ENCODE peak calls at places on chromosomes 13 and 19, in eight cellular contexts. One of them, this sample, is unnamed.

GRCh38 chr13:32676242-32676641 is 90.0 kb downstream of the PDS5B start:
- DNase-seq in RWPE1: no peak
- DNase-seq in AG04450: no peak
- DNase-seq in AG09319: no peak
- DNase-seq in fibroblast of lung: no peak
- DNase-seq in fibroblast of villous mesenchyme: no peak
- DNase-seq in neural progenitor cell: no peak
- DNase-seq in breast epithelium: no peak
- DNase-seq in this sample: no peak

GRCh38 chr19:34787059-34787824 is 14.2 kb upstream of the ZNF599 start:
- DNase-seq in RWPE1: no peak
- DNase-seq in AG04450: no peak
- DNase-seq in AG09319: no peak
- DNase-seq in fibroblast of lung: no peak
- DNase-seq in fibroblast of villous mesenchyme: no peak
- DNase-seq in neural progenitor cell: no peak
- DNase-seq in breast epithelium: no peak
- DNase-seq in this sample: no peak

GRCh38 chr13:71864981-71865857 is 1.8 kb downstream of the DACH1 start:
- DNase-seq in RWPE1: no peak
- DNase-seq in AG04450: no peak
- DNase-seq in AG09319: no peak
- DNase-seq in fibroblast of lung: peak; percentile 51
- DNase-seq in fibroblast of villous mesenchyme: peak; percentile 11
- DNase-seq in neural progenitor cell: peak; percentile 68
- DNase-seq in breast epithelium: no peak
- DNase-seq in this sample: no peak

GRCh38 chr13:49220035-49220855 is at the start of gene MLNR:
- DNase-seq in RWPE1: no peak
- DNase-seq in AG04450: no peak
- DNase-seq in AG09319: no peak
- DNase-seq in fibroblast of lung: peak; percentile 33
- DNase-seq in fibroblast of villous mesenchyme: peak; percentile 47
- DNase-seq in neural progenitor cell: peak; percentile 76
- DNase-seq in breast epithelium: no peak
- DNase-seq in this sample: no peak

GRCh38 chr19:11587973-11588631 is 9.2 kb upstream of the ZNF627 start:
- DNase-seq in RWPE1: no peak
- DNase-seq in AG04450: no peak
- DNase-seq in AG09319: no peak
- DNase-seq in fibroblast of lung: no peak
- DNase-seq in fibroblast of villous mesenchyme: no peak
- DNase-seq in neural progenitor cell: no peak
- DNase-seq in breast epithelium: no peak
- DNase-seq in this sample: no peak

GRCh38 chr19:38692458-38693379 is 45.3 kb downstream of the ACTN4 start:
- DNase-seq in RWPE1: no peak
- DNase-seq in AG04450: no peak
- DNase-seq in AG09319: no peak
- DNase-seq in fibroblast of lung: no peak
- DNase-seq in fibroblast of villous mesenchyme: no peak
- DNase-seq in neural progenitor cell: peak; percentile 22
- DNase-seq in breast epithelium: no peak
- DNase-seq in this sample: no peak

GRCh38 chr13:95516492-95516891 is 36.0 kb upstream of the CLDN10 start:
- DNase-seq in RWPE1: no peak
- DNase-seq in AG04450: no peak
- DNase-seq in AG09319: no peak
- DNase-seq in fibroblast of lung: no peak
- DNase-seq in fibroblast of villous mesenchyme: no peak
- DNase-seq in neural progenitor cell: no peak
- DNase-seq in breast epithelium: no peak
- DNase-seq in this sample: no peak

GRCh38 chr13:51825165-51825592 is 19.8 kb downstream of the TMEM272 start:
- DNase-seq in RWPE1: no peak
- DNase-seq in AG04450: no peak
- DNase-seq in AG09319: no peak
- DNase-seq in fibroblast of lung: no peak
- DNase-seq in fibroblast of villous mesenchyme: peak; percentile 57
- DNase-seq in neural progenitor cell: no peak
- DNase-seq in breast epithelium: no peak
- DNase-seq in this sample: peak; percentile 46

GRCh38 chr13:106262886-106263285 is 272.6 kb downstream of the EFNB2 start:
- DNase-seq in RWPE1: no peak
- DNase-seq in AG04450: no peak
- DNase-seq in AG09319: no peak
- DNase-seq in fibroblast of lung: no peak
- DNase-seq in fibroblast of villous mesenchyme: no peak
- DNase-seq in neural progenitor cell: no peak
- DNase-seq in breast epithelium: no peak
- DNase-seq in this sample: no peak

GRCh38 chr13:33252103-33252502 is 33.5 kb downstream of the STARD13 start:
- DNase-seq in RWPE1: no peak
- DNase-seq in AG04450: no peak
- DNase-seq in AG09319: no peak
- DNase-seq in fibroblast of lung: no peak
- DNase-seq in fibroblast of villous mesenchyme: no peak
- DNase-seq in neural progenitor cell: no peak
- DNase-seq in breast epithelium: no peak
- DNase-seq in this sample: no peak

GRCh38 chr13:29925457-29925856 is 75.0 kb upstream of the UBL3 start:
- DNase-seq in RWPE1: peak; percentile 60
- DNase-seq in AG04450: no peak
- DNase-seq in AG09319: peak; percentile 75
- DNase-seq in fibroblast of lung: peak; percentile 90
- DNase-seq in fibroblast of villous mesenchyme: peak; percentile 86
- DNase-seq in neural progenitor cell: no peak
- DNase-seq in breast epithelium: peak; percentile 92
- DNase-seq in this sample: peak; percentile 69

GRCh38 chr13:78820541-78820940 is 161.6 kb upstream of the OBI1 start:
- DNase-seq in RWPE1: no peak
- DNase-seq in AG04450: no peak
- DNase-seq in AG09319: no peak
- DNase-seq in fibroblast of lung: no peak
- DNase-seq in fibroblast of villous mesenchyme: no peak
- DNase-seq in neural progenitor cell: peak; percentile 25
- DNase-seq in breast epithelium: no peak
- DNase-seq in this sample: no peak

GRCh38 chr13:51934461-51935087 is 72.8 kb downstream of the CCDC70 start:
- DNase-seq in RWPE1: no peak
- DNase-seq in AG04450: no peak
- DNase-seq in AG09319: no peak
- DNase-seq in fibroblast of lung: no peak
- DNase-seq in fibroblast of villous mesenchyme: no peak
- DNase-seq in neural progenitor cell: no peak
- DNase-seq in breast epithelium: no peak
- DNase-seq in this sample: no peak

GRCh38 chr13:114235697-114236096 is 1.0 kb downstream of the CDC16 start:
- DNase-seq in RWPE1: no peak
- DNase-seq in AG04450: no peak
- DNase-seq in AG09319: no peak
- DNase-seq in fibroblast of lung: no peak
- DNase-seq in fibroblast of villous mesenchyme: peak; percentile 11
- DNase-seq in neural progenitor cell: peak; percentile 31
- DNase-seq in breast epithelium: no peak
- DNase-seq in this sample: no peak

GRCh38 chr19:38429055-38429810 is 3.2 kb upstream of the RASGRP4 start:
- DNase-seq in RWPE1: no peak
- DNase-seq in AG04450: no peak
- DNase-seq in AG09319: no peak
- DNase-seq in fibroblast of lung: no peak
- DNase-seq in fibroblast of villous mesenchyme: no peak
- DNase-seq in neural progenitor cell: no peak
- DNase-seq in breast epithelium: no peak
- DNase-seq in this sample: no peak

GRCh38 chr13:41548031-41548430 is 90.7 kb downstream of the RGCC start:
- DNase-seq in RWPE1: no peak
- DNase-seq in AG04450: no peak
- DNase-seq in AG09319: no peak
- DNase-seq in fibroblast of lung: no peak
- DNase-seq in fibroblast of villous mesenchyme: no peak
- DNase-seq in neural progenitor cell: no peak
- DNase-seq in breast epithelium: no peak
- DNase-seq in this sample: no peak

GRCh38 chr19:43720936-43721335 is 5.1 kb downstream of the IRGC start:
- DNase-seq in RWPE1: no peak
- DNase-seq in AG04450: no peak
- DNase-seq in AG09319: no peak
- DNase-seq in fibroblast of lung: no peak
- DNase-seq in fibroblast of villous mesenchyme: no peak
- DNase-seq in neural progenitor cell: no peak
- DNase-seq in breast epithelium: no peak
- DNase-seq in this sample: no peak

GRCh38 chr19:11673608-11674041 is 65.1 kb downstream of the ZNF823 start:
- DNase-seq in RWPE1: peak; percentile 17
- DNase-seq in AG04450: no peak
- DNase-seq in AG09319: no peak
- DNase-seq in fibroblast of lung: peak; percentile 73
- DNase-seq in fibroblast of villous mesenchyme: peak; percentile 70
- DNase-seq in neural progenitor cell: peak; percentile 91
- DNase-seq in breast epithelium: peak; percentile 55
- DNase-seq in this sample: peak; percentile 21

GRCh38 chr13:67299072-67299635 is 69.0 kb upstream of the PCDH9 start:
- DNase-seq in RWPE1: peak; percentile 61
- DNase-seq in AG04450: peak; percentile 38
- DNase-seq in AG09319: no peak
- DNase-seq in fibroblast of lung: peak; percentile 89
- DNase-seq in fibroblast of villous mesenchyme: peak; percentile 14
- DNase-seq in neural progenitor cell: no peak
- DNase-seq in breast epithelium: no peak
- DNase-seq in this sample: peak; percentile 18

GRCh38 chr13:48009298-48009697 is 8.2 kb upstream of the SUCLA2 start:
- DNase-seq in RWPE1: peak; percentile 77
- DNase-seq in AG04450: peak; percentile 13
- DNase-seq in AG09319: peak; percentile 65
- DNase-seq in fibroblast of lung: peak; percentile 64
- DNase-seq in fibroblast of villous mesenchyme: peak; percentile 59
- DNase-seq in neural progenitor cell: no peak
- DNase-seq in breast epithelium: peak; percentile 60
- DNase-seq in this sample: peak; percentile 52

GRCh38 chr19:1230585-1231489 is 7.0 kb downstream of the CBARP start:
- DNase-seq in RWPE1: no peak
- DNase-seq in AG04450: no peak
- DNase-seq in AG09319: no peak
- DNase-seq in fibroblast of lung: no peak
- DNase-seq in fibroblast of villous mesenchyme: no peak
- DNase-seq in neural progenitor cell: no peak
- DNase-seq in breast epithelium: no peak
- DNase-seq in this sample: no peak
- TF ChIP-seq CTCF in RWPE1: no peak
- TF ChIP-seq CTCF in AG04450: no peak
- TF ChIP-seq CTCF in AG09319: no peak
- TF ChIP-seq CTCF in fibroblast of lung: no peak
- TF ChIP-seq CTCF in fibroblast of villous mesenchyme: no peak
- TF ChIP-seq CTCF in neural progenitor cell: no peak
- TF ChIP-seq CTCF in breast epithelium: no peak
- TF ChIP-seq CTCF in this sample: no peak

GRCh38 chr19:48934837-48935236 is 1.3 kb downstream of the DHDH start:
- DNase-seq in RWPE1: no peak
- DNase-seq in AG04450: no peak
- DNase-seq in AG09319: no peak
- DNase-seq in fibroblast of lung: no peak
- DNase-seq in fibroblast of villous mesenchyme: no peak
- DNase-seq in neural progenitor cell: peak; percentile 24
- DNase-seq in breast epithelium: no peak
- DNase-seq in this sample: no peak
- TF ChIP-seq CTCF in RWPE1: no peak
- TF ChIP-seq CTCF in AG04450: no peak
- TF ChIP-seq CTCF in AG09319: no peak
- TF ChIP-seq CTCF in fibroblast of lung: no peak
- TF ChIP-seq CTCF in fibroblast of villous mesenchyme: no peak
- TF ChIP-seq CTCF in neural progenitor cell: peak; percentile 25
- TF ChIP-seq CTCF in breast epithelium: no peak
- TF ChIP-seq CTCF in this sample: no peak

DNA sequence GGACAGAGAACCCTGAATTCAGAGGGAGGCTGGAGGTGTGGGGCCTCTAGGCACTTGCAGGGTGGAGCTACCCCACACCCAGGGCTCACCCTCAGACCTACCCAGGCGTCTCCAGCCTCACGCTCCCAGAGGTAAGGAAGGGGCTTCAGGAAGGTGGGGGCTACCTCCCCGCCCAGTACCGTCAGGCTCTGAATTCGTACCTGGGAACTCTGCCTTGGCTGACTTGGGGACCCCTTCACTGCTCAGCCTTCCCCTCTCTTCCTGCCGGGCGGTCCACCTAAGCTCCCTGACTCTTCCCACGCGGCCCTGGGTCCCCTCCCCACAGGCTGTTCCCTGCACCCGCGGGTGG is 28.5 kb upstream of the PARP4 start:
- DNase-seq in RWPE1: no peak
- DNase-seq in AG04450: no peak
- DNase-seq in AG09319: no peak
- DNase-seq in fibroblast of lung: no peak
- DNase-seq in fibroblast of villous mesenchyme: no peak
- DNase-seq in neural progenitor cell: no peak
- DNase-seq in breast epithelium: no peak
- DNase-seq in this sample: no peak
- TF ChIP-seq CTCF in RWPE1: no peak
- TF ChIP-seq CTCF in AG04450: no peak
- TF ChIP-seq CTCF in AG09319: no peak
- TF ChIP-seq CTCF in fibroblast of lung: no peak
- TF ChIP-seq CTCF in fibroblast of villous mesenchyme: no peak
- TF ChIP-seq CTCF in neural progenitor cell: no peak
- TF ChIP-seq CTCF in breast epithelium: no peak
- TF ChIP-seq CTCF in this sample: no peak

DNA sequence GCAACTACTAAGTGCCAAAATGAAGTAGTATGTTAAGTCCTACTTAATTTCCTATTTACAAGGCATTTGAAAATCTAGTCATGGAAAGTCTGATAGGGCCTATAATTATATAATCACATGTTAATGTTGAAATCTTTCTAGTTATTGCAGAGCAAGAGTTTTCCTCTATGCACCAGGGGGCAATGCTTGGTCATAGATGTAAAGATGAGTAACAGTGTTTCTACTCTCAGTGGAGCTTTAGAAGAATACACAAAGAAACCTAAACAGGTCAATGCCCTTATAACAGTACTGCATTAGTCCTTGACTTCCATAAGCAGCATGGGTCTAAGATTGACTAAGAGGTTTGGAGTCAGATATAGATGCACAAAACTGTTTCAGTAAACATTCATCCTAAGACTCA is 218.7 kb downstream of the KCTD12 start:
- DNase-seq in RWPE1: peak; percentile 28
- DNase-seq in AG04450: peak; percentile 29
- DNase-seq in AG09319: peak; percentile 53
- DNase-seq in fibroblast of lung: peak; percentile 87
- DNase-seq in fibroblast of villous mesenchyme: peak; percentile 79
- DNase-seq in neural progenitor cell: no peak
- DNase-seq in breast epithelium: no peak
- DNase-seq in this sample: peak; percentile 48
- TF ChIP-seq CTCF in RWPE1: peak; percentile 26
- TF ChIP-seq CTCF in AG04450: peak; percentile 63
- TF ChIP-seq CTCF in AG09319: peak; percentile 50
- TF ChIP-seq CTCF in fibroblast of lung: peak; percentile 57
- TF ChIP-seq CTCF in fibroblast of villous mesenchyme: peak; percentile 61
- TF ChIP-seq CTCF in neural progenitor cell: no peak
- TF ChIP-seq CTCF in breast epithelium: no peak
- TF ChIP-seq CTCF in this sample: peak; percentile 45

GRCh38 chr19:40549007-40549708 is 27.5 kb upstream of the SHKBP1 start:
- DNase-seq in RWPE1: no peak
- DNase-seq in AG04450: peak; percentile 6
- DNase-seq in AG09319: no peak
- DNase-seq in fibroblast of lung: peak; percentile 40
- DNase-seq in fibroblast of villous mesenchyme: peak; percentile 51
- DNase-seq in neural progenitor cell: peak; percentile 96
- DNase-seq in breast epithelium: no peak
- DNase-seq in this sample: no peak
- TF ChIP-seq CTCF in RWPE1: peak; percentile 69
- TF ChIP-seq CTCF in AG04450: peak; percentile 43
- TF ChIP-seq CTCF in AG09319: peak; percentile 28
- TF ChIP-seq CTCF in fibroblast of lung: peak; percentile 23
- TF ChIP-seq CTCF in fibroblast of villous mesenchyme: peak; percentile 37
- TF ChIP-seq CTCF in neural progenitor cell: peak; percentile 70
- TF ChIP-seq CTCF in breast epithelium: no peak
- TF ChIP-seq CTCF in this sample: peak; percentile 43